ENCODE peak calls at places on chromosomes 3 and 15, in five cellular contexts. F, S, E, K and R are unnamed samples.

GRCh38 chr15:39453500-39454073 is 127.3 kb upstream of the THBS1 start:
- DNase-seq in F (peak), S (no peak), E (no peak), K (no peak), R (no peak)

GRCh38 chr3:138078096-138078495 is 37.3 kb downstream of the DZIP1L start:
- DNase-seq in F (no peak), S (no peak), E (no peak), K (no peak), R (no peak)

GRCh38 chr3:173284301-173284700 is 113.2 kb upstream of the NLGN1 start:
- DNase-seq in F (no peak), S (no peak), E (no peak), K (no peak), R (no peak)

GRCh38 chr3:12793701-12794100 is 2.8 kb upstream of the CAND2 start:
- DNase-seq in F (no peak), S (no peak), E (no peak), K (no peak), R (no peak)

GRCh38 chr3:83765971-83766370 is 1192.8 kb upstream of the CADM2 start:
- DNase-seq in F (no peak), S (no peak), E (no peak), K (no peak), R (no peak)

GRCh38 chr3:12508316-12508715 is 24.0 kb downstream of the TSEN2 start:
- DNase-seq in F (no peak), S (no peak), E (no peak), K (peak), R (peak)

GRCh38 chr3:4071481-4072184 is 231.5 kb upstream of the SETMAR start:
- DNase-seq in F (peak), S (peak), E (no peak), K (no peak), R (no peak)

GRCh38 chr15:56736308-56736707 is 3.0 kb upstream of the ZNF280D start:
- DNase-seq in F (no peak), S (no peak), E (no peak), K (no peak), R (no peak)

GRCh38 chr15:62545392-62546227 is 380.5 kb upstream of the C2CD4B start:
- DNase-seq in F (no peak), S (no peak), E (no peak), K (no peak), R (peak)

GRCh38 chr3:41295740-41296139 is 96.4 kb downstream of the CTNNB1 start:
- DNase-seq in F (no peak), S (no peak), E (no peak), K (no peak), R (no peak)

GRCh38 chr15:44541282-44541958 is 4.5 kb downstream of the EIF3J start:
- DNase-seq in F (no peak), S (no peak), E (no peak), K (no peak), R (no peak)

GRCh38 chr15:70589221-70589620 is 174.1 kb downstream of the UACA start:
- DNase-seq in F (no peak), S (peak), E (no peak), K (no peak), R (no peak)

GRCh38 chr3:157046520-157046919 is 113.4 kb downstream of the CCNL1 start:
- DNase-seq in F (no peak), S (no peak), E (no peak), K (no peak), R (no peak)

GRCh38 chr3:143134446-143134845 is 14.9 kb downstream of the CHST2 start:
- DNase-seq in F (no peak), S (no peak), E (no peak), K (no peak), R (no peak)